ENCODE peak calls at places on chromosomes 6 and 20, in six cellular contexts. Y is HFFc6; G is aorta; U is thyroid gland; K is stimulated activated CD8-positive, alpha-beta memory T cell treated with anti-CD3 and anti-CD28 coated beads, Interleukin-12 subunit alpha, Interleukin-12 subunit beta, amount 100 ng/mL, for 1 hour; X is T1000. Z is an unnamed sample.

GRCh38 chr6:84774174-84775158 is 10.1 kb upstream of the TBX18 start:
- DNase-seq in Y (peak), G (peak), U (no peak), K (no peak), X (no peak), Z (no peak)

GRCh38 chr20:48012401-48012974 is 227.2 kb upstream of the SULF2 start:
- DNase-seq in Y (no peak), G (no peak), U (no peak), K (no peak), X (no peak), Z (no peak)

GRCh38 chr6:41271901-41272395 is 14.5 kb downstream of the TREM1 start:
- DNase-seq in Y (no peak), G (no peak), U (no peak), K (no peak), X (no peak), Z (no peak)

GRCh38 chr6:167662881-167663205 is 163.9 kb upstream of the AFDN start:
- DNase-seq in Y (no peak), G (no peak), U (no peak), K (no peak), X (no peak), Z (no peak)

GRCh38 chr20:39036011-39036410 is 73.9 kb downstream of the DHX35 start:
- DNase-seq in Y (peak), G (no peak), U (no peak), K (no peak), X (no peak), Z (no peak)

GRCh38 chr6:118263929-118264486 is 284.1 kb upstream of the PLN start:
- DNase-seq in Y (no peak), G (no peak), U (peak), K (no peak), X (no peak), Z (peak)

GRCh38 chr20:9163995-9164394 is 95.1 kb downstream of the PLCB4 start:
- DNase-seq in Y (no peak), G (no peak), U (no peak), K (no peak), X (no peak), Z (no peak)

GRCh38 chr6:125974214-125974866 is 12.0 kb upstream of the TRMT11 start:
- DNase-seq in Y (peak), G (no peak), U (no peak), K (no peak), X (no peak), Z (peak)

GRCh38 chr6:155215906-155216305 is 47.9 kb upstream of the CLDN20 start:
- DNase-seq in Y (no peak), G (no peak), U (no peak), K (no peak), X (no peak), Z (no peak)

GRCh38 chr6:166929534-166930189 is 26.7 kb downstream of the RNASET2 start:
- DNase-seq in Y (no peak), G (no peak), U (no peak), K (no peak), X (no peak), Z (no peak)

Z was measured in GM12865.